ENCODE peak calls at places on chromosomes 4 and X, in six cellular contexts. A, T, E, G, P and O are unnamed samples.

GRCh38 chr4:152169666-152170065 is 366.2 kb downstream of the FBXW7 start:
- DNase-seq in E (no peak), G (no peak), P (no peak), A (no peak), T (no peak), O (no peak)

GRCh38 chrX:1468250-1468772 is 15.6 kb upstream of the ASMTL start:
- DNase-seq in P (peak; percentile 63), A (no peak), E (peak; percentile 77), G (no peak), T (no peak), O (peak; percentile 22)

GRCh38 chrX:31228415-31228832 is 156.6 kb upstream of the FTHL17 start:
- DNase-seq in E (peak; percentile 18), T (no peak), G (peak; percentile 45), P (no peak), A (peak; percentile 34), O (peak; percentile 29)

GRCh38 chrX:54427837-54428424 is 12.3 kb upstream of the TSR2 start:
- DNase-seq in A (no peak), P (no peak), E (no peak), T (peak; percentile 68), G (no peak), O (no peak)

GRCh38 chr4:55303818-55304217 is 42.2 kb upstream of the SRD5A3 start:
- DNase-seq in A (no peak), P (peak; percentile 48), G (peak; percentile 85), T (no peak), E (peak; percentile 78), O (peak; percentile 18)

GRCh38 chr4:76212301-76212700 is 1.3 kb downstream of the SCARB2 start:
- DNase-seq in P (no peak), T (peak; percentile 23), A (no peak), E (no peak), G (peak; percentile 14), O (no peak)

GRCh38 chrX:97605271-97605670 is 721.6 kb downstream of the RPA4 start:
- DNase-seq in T (no peak), A (no peak), G (no peak), E (no peak), P (no peak), O (no peak)

GRCh38 chrX:84729809-84730208 is 227.6 kb upstream of the HDX start:
- DNase-seq in A (no peak), P (peak; percentile 27), E (peak; percentile 21), T (peak; percentile 33), G (no peak), O (no peak)

GRCh38 chr4:55725057-55725456 is 89.0 kb upstream of the NMU start:
- DNase-seq in P (no peak), A (no peak), E (no peak), T (no peak), G (no peak), O (no peak)

GRCh38 chr4:19402666-19403065 is 849.0 kb upstream of the SLIT2 start:
- DNase-seq in P (no peak), G (no peak), T (no peak), E (no peak), A (no peak), O (peak; percentile 30)

GRCh38 chr4:143294310-143294709 is 42.4 kb upstream of the GAB1 start:
- DNase-seq in G (no peak), P (no peak), T (no peak), A (peak; percentile 91), E (no peak), O (peak; percentile 54)

GRCh38 chr4:140754918-140755810 is 1.0 kb downstream of the TBC1D9 start:
- DNase-seq in G (no peak), P (peak; percentile 38), T (peak; percentile 20), A (no peak), E (no peak), O (no peak)

GRCh38 chr4:38204317-38205060 is 244.3 kb downstream of the PTTG2 start:
- DNase-seq in A (no peak), T (no peak), P (no peak), E (no peak), G (no peak), O (no peak)

GRCh38 chr4:106569151-106570029 is 200.8 kb upstream of the GIMD1 start:
- DNase-seq in E (peak; percentile 56), T (no peak), P (peak; percentile 70), G (no peak), A (no peak), O (no peak)

GRCh38 chrX:47583240-47583861 is 1.1 kb downstream of the TIMP1 start:
- DNase-seq in T (no peak), E (no peak), A (no peak), P (no peak), G (no peak), O (no peak)

GRCh38 chr4:94548571-94548970 is 96.8 kb downstream of the PDLIM5 start:
- DNase-seq in G (peak; percentile 84), T (no peak), E (peak; percentile 84), A (peak; percentile 43), P (peak; percentile 87), O (no peak)

GRCh38 chr4:6658635-6659075 is 18.2 kb downstream of the MRFAP1 start:
- DNase-seq in G (peak; percentile 4), A (no peak), T (no peak), P (peak; percentile 28), E (peak; percentile 50), O (no peak)

GRCh38 chr4:113633467-113633866 is 128.1 kb downstream of the CAMK2D start:
- DNase-seq in P (no peak), E (no peak), G (no peak), T (no peak), A (no peak), O (no peak)

GRCh38 chr4:133565379-133565778 is 416.3 kb downstream of the PCDH10 start:
- DNase-seq in E (peak; percentile 60), T (peak; percentile 15), A (no peak), G (peak; percentile 74), P (peak; percentile 49), O (peak; percentile 81)

GRCh38 chrX:3076416-3076991 is 35.2 kb downstream of the ARSF start:
- DNase-seq in P (no peak), E (no peak), T (no peak), G (no peak), A (no peak), O (no peak)

GRCh38 chr4:54902261-54902660 is 223.1 kb downstream of the KDR start:
- DNase-seq in A (no peak), E (peak; percentile 74), P (no peak), G (no peak), T (peak; percentile 12), O (peak; percentile 19)

GRCh38 chrX:13755254-13755653 is 20.7 kb downstream of the OFD1 start:
- DNase-seq in A (no peak), T (no peak), P (no peak), G (no peak), E (no peak), O (no peak)

GRCh38 chr4:94621491-94622080 is 136.2 kb upstream of the BMPR1B start:
- DNase-seq in E (peak; percentile 39), T (peak; percentile 68), P (peak; percentile 66), G (peak; percentile 23), A (no peak), O (no peak)

GRCh38 chr4:112514079-112514448 is 1.9 kb downstream of the NEUROG2 start:
- DNase-seq in P (no peak), E (no peak), G (no peak), A (no peak), T (peak; percentile 3), O (no peak)

GRCh38 chr4:169027663-169028062 is 17.6 kb upstream of the CBR4 start:
- DNase-seq in G (no peak), P (no peak), E (no peak), A (no peak), T (no peak), O (no peak)

GRCh38 chr4:1537410-1538095 is 131.3 kb upstream of the NKX1-1 start:
- DNase-seq in G (no peak), E (no peak), T (no peak), A (no peak), P (no peak), O (no peak)

GRCh38 chr4:7973545-7973981 is 33.9 kb upstream of the AFAP1 start:
- DNase-seq in A (no peak), T (no peak), G (peak; percentile 45), E (peak; percentile 75), P (peak; percentile 83), O (no peak)

GRCh38 chr4:53810643-53811042 is 219.4 kb upstream of the LNX1 start:
- DNase-seq in P (no peak), T (no peak), A (no peak), G (no peak), E (no peak), O (no peak)

GRCh38 chr4:41602886-41603503 is 65.0 kb downstream of the LIMCH1 start:
- DNase-seq in T (no peak), P (no peak), E (no peak), G (no peak), A (no peak), O (no peak)

GRCh38 chr4:181432347-181432746 is 810.9 kb upstream of the TENM3 start:
- DNase-seq in G (no peak), E (no peak), A (no peak), P (no peak), T (no peak), O (no peak)

GRCh38 chrX:53116101-53116500 is 22.2 kb downstream of the KANTR start:
- DNase-seq in P (no peak), G (peak; percentile 4), T (no peak), A (no peak), E (no peak), O (peak; percentile 60)

GRCh38 chrX:102976793-102977495 is 39.9 kb downstream of the RAB40AL start:
- DNase-seq in P (peak; percentile 65), A (no peak), G (no peak), E (peak; percentile 86), T (no peak), O (no peak)

GRCh38 chr4:98773638-98774037 is 115.2 kb upstream of the TSPAN5 start:
- DNase-seq in T (no peak), G (no peak), A (peak; percentile 15), E (no peak), P (no peak), O (no peak)

GRCh38 chr4:25670991-25671390 is 15.3 kb downstream of the SLC34A2 start:
- DNase-seq in P (no peak), E (no peak), T (no peak), G (no peak), A (no peak), O (no peak)

GRCh38 chrX:17635231-17635630 is 102.1 kb upstream of the SCML1 start:
- DNase-seq in P (no peak), G (peak; percentile 27), E (no peak), T (peak; percentile 79), A (no peak), O (no peak)